ENCODE peak calls at places on chromosomes 3 and 15, in five cellular contexts. T is HFF-Myc, W is upper lobe of right lung, F is HL-60, V is left lung. R is an unnamed sample.

GRCh38 chr3:4778740-4779139 is 200.5 kb upstream of the BHLHE40 start:
- DNase-seq in T (no peak), W (no peak), F (no peak), V (no peak), R (no peak)

GRCh38 chr3:151003024-151003771 is 30.7 kb upstream of the CLRN1 start:
- DNase-seq in T (no peak), W (no peak), F (no peak), V (no peak), R (no peak)

GRCh38 chr3:106242779-106243178 is 374.0 kb upstream of the CBLB start:
- DNase-seq in T (no peak), W (no peak), F (no peak), V (no peak), R (no peak)

GRCh38 chr3:139120336-139120971 is 75.8 kb upstream of the PRR23C start:
- DNase-seq in T (peak; percentile 81), W (no peak), F (peak; percentile 48), V (no peak), R (no peak)

GRCh38 chr3:12831582-12831866 is 9.8 kb downstream of the RPL32 start:
- DNase-seq in T (no peak), W (no peak), F (no peak), V (no peak), R (no peak)

GRCh38 chr3:8757551-8758518 is 11.6 kb downstream of the OXTR start:
- DNase-seq in T (peak; percentile 72), W (no peak), F (no peak), V (no peak), R (peak; percentile 33)

GRCh38 chr3:10268930-10269329 is 20.7 kb downstream of the TATDN2 start:
- DNase-seq in T (no peak), W (no peak), F (no peak), V (no peak), R (no peak)

GRCh38 chr3:14304101-14305045 is 98.0 kb upstream of the SLC6A6 start:
- DNase-seq in T (no peak), W (no peak), F (no peak), V (no peak), R (no peak)

GRCh38 chr3:143975549-143976152 is 4.0 kb downstream of the DIPK2A start:
- DNase-seq in T (no peak), W (no peak), F (peak; percentile 34), V (no peak), R (no peak)

GRCh38 chr3:38370149-38370548 is 23.6 kb downstream of the XYLB start:
- DNase-seq in T (no peak), W (no peak), F (no peak), V (no peak), R (no peak)

GRCh38 chr15:77474987-77475385 is 54.3 kb downstream of the HMG20A start:
- DNase-seq in T (no peak), W (no peak), F (no peak), V (no peak), R (no peak)

GRCh38 chr3:107718547-107718946 is 195.8 kb downstream of the BBX start:
- DNase-seq in T (no peak), W (no peak), F (no peak), V (no peak), R (no peak)

GRCh38 chr15:45168751-45169551 is 18.8 kb downstream of the SHF start:
- DNase-seq in T (no peak), W (no peak), F (no peak), V (no peak), R (no peak)

GRCh38 chr3:195186041-195186709 is 84.8 kb downstream of the XXYLT1 start:
- DNase-seq in T (no peak), W (no peak), F (peak; percentile 15), V (no peak), R (no peak)

GRCh38 chr3:178709047-178709446 is 172.8 kb downstream of the KCNMB2 start:
- DNase-seq in T (no peak), W (no peak), F (no peak), V (no peak), R (no peak)

GRCh38 chr3:197942956-197943556 is 6.9 kb upstream of the RPL35A start:
- DNase-seq in T (peak; percentile 35), W (no peak), F (peak; percentile 29), V (no peak), R (no peak)

GRCh38 chr3:152961323-152961722 is 126.4 kb downstream of the P2RY1 start:
- DNase-seq in T (no peak), W (no peak), F (no peak), V (no peak), R (no peak)

GRCh38 chr3:15638891-15639262 is 37.3 kb downstream of the BTD start:
- DNase-seq in T (no peak), W (no peak), F (no peak), V (no peak), R (no peak)

GRCh38 chr3:178562143-178562868 is 26.1 kb downstream of the KCNMB2 start:
- DNase-seq in T (peak; percentile 11), W (no peak), F (no peak), V (no peak), R (no peak)

DNA sequence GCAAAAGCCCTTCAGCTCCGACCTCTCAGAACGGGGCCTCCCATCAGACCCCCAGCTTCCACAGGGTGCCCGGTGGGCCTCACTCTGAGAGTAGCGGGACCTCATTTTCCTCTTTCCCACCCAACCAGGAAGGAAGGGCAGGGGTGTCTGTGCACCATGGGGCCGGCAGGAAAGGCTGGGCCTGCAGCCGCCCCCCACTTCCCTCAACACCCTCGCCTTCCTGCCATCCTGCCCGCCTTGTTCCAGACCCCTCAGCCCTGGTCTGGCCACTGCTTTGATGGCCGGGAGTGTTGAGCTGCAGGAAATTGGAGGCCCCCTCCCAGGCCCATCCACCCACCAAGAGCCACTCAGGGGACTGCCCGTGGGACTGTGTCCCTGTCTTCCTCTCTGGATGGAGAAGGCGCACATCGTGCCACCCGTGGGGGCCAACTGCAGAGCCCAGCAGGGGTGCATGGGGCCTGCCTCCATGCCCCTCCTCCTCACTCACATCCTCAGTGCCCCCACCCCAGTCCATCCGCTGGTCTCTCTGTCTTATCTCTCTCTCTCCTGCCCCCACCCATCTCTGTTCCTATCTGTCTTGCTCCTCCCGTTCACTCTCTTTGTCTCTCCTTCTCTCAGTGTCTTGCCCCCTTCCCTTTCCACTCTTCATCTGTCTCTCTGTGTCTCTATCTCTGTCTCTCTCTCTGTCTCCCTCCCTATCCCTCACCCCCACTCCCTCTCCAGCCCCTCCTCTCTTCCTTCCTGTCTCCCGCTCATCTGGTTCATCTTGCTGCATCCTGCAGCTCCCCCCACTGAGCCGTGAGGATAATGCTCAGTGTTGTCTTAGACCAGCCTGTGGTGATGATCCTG is 1.8 kb upstream of the PLXND1 start:
- DNase-seq in T (no peak), W (no peak), F (peak; percentile 60), V (no peak), R (no peak)
- TF ChIP-seq CTCF in T (peak; percentile 39), W (peak; percentile 20), F (no peak), V (no peak), R (no peak)

GRCh38 chr3:168165390-168166269 is 69.9 kb upstream of the GOLIM4 start:
- DNase-seq in T (peak; percentile 60), W (no peak), F (peak; percentile 68), V (no peak), R (no peak)
- TF ChIP-seq CTCF in T (peak; percentile 61), W (peak; percentile 77), F (peak; percentile 66), V (peak; percentile 80), R (peak; percentile 74)

DNA sequence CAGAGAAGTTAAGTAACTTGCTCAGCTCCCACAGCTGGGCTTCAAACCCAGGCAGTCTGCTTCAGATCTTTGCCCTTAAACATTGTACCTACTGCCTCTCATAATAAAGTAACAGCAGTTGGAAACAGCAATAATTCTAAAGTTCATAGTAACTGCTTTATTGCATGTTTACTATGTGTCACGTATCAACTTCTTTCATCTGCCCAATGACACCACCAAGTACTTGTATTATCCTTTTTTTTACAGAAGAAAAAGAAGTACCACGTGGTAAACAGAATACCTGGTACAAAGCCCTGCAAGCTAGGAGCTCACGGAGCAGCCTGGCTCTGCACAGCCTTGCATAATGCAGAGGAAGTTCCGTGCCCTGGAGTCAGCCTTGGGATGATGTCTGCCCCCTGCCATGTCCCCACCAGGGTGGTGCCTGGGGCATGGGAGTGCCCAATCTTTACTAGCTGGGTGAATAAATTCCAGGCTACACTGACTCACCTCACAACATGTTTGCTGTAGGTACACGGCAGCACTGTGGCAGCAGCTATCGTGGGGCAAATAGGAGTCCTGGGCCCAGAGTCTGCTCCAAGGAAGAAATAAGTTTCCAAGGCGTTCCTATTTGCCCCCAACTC is 77.2 kb downstream of the LDHAL6B start:
- DNase-seq in T (no peak), W (no peak), F (no peak), V (no peak), R (no peak)
- TF ChIP-seq CTCF in T (no peak), W (no peak), F (no peak), V (no peak), R (no peak)

DNA sequence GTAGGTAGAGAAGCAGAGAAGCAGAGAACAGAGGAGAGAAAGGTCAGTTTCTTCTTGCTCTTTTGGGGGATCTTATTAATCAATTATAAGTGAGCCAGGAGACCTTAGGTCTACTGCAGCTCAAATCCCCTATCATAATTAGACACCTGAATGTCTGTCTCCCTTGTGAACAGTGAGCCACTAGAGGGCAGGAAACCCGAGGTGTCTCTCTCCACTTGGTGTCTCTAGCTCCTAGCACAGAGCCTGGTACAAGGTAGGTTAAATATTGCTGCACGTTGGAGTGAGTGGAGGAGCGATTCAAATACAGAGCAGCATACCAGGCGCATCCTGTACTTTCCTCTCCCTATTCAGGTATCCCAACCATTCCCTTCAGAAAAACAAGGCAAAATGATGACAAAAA is 2.0 kb upstream of the ST8SIA2 start:
- DNase-seq in T (no peak), W (no peak), F (no peak), V (no peak), R (no peak)
- TF ChIP-seq CTCF in T (peak; percentile 28), W (no peak), F (peak; percentile 19), V (peak; percentile 20), R (no peak)

DNA sequence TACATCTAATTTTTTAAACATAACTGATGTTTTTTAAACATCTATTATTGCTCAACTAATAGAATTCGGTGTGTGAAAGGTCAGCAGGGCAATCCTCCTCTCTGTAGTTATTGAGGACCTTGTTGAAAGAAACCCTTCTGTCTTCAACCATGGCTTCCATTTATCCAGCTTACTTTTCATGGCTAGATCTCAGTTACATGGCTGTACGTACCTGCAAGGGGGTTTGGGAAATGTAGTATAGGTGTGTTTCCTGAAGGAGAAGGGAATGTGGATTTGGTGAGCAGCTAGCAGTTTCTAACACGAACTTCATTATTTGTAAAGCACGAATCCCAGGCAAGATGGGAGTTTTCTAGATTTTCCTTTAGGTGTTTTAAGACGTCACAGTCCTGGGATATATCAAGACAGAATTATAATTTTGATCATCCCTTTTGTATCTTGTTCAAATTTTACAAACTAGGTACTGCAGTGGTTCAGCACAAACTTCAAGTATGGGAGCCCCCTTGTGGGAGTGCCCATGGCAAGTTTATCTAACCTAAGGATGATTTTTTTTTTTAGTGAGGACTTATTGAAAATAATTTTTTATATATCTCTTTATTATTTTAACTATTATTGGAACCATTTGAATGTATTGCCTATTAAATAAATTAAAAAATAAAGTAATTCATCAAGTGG is 41.6 kb downstream of the FBXL2 start:
- DNase-seq in T (no peak), W (no peak), F (no peak), V (no peak), R (no peak)
- TF ChIP-seq CTCF in T (no peak), W (no peak), F (no peak), V (no peak), R (no peak)

GRCh38 chr3:140351466-140351865 is 326.4 kb upstream of the TRIM42 start:
- DNase-seq in T (no peak), W (no peak), F (no peak), V (no peak), R (no peak)
- TF ChIP-seq CTCF in T (no peak), W (no peak), F (no peak), V (no peak), R (no peak)

R was measured in mesothelial cell of epicardium.